ENCODE peak calls at places on chromosomes 16 and 17, in ten cellular contexts. M is H1, W is retina, V is RPMI8226, Z is HEK293T, X is breast epithelium, E is NCI-H1105, K is left ventricle myocardium inferior, D is substantia nigra, A is NCI-H1092 treated with DMSO at 0.1 percent for 48 hours. N is an unnamed sample.

GRCh38 chr16:81723098-81723723 is 55.9 kb upstream of the PLCG2 start:
- DNase-seq in M (no peak), W (peak), V (peak), Z (peak), X (no peak), E (peak), K (no peak), D (peak), A (peak), N (peak)

GRCh38 chr17:27674335-27674734 is 43.3 kb downstream of the LGALS9 start:
- DNase-seq in M (no peak), W (no peak), V (no peak), Z (no peak), X (no peak), E (no peak), K (no peak), D (no peak), A (no peak), N (no peak)

GRCh38 chr16:15055141-15056053 is 477 bp downstream of the NTAN1 start:
- DNase-seq in M (no peak), W (peak), V (peak), Z (no peak), X (no peak), E (peak), K (no peak), D (peak), A (peak), N (no peak)

GRCh38 chr17:79970576-79971068 is 65.0 kb downstream of the TBC1D16 start:
- DNase-seq in M (no peak), W (peak), V (peak), Z (peak), X (no peak), E (no peak), K (peak), D (peak), A (peak), N (no peak)

GRCh38 chr17:43636446-43636845 is 25.3 kb downstream of the MEOX1 start:
- DNase-seq in M (no peak), W (no peak), V (no peak), Z (no peak), X (no peak), E (no peak), K (no peak), D (no peak), A (no peak), N (no peak)

GRCh38 chr17:69314246-69315030 is 12.5 kb downstream of the ABCA5 start:
- DNase-seq in M (no peak), W (no peak), V (no peak), Z (peak), X (no peak), E (no peak), K (no peak), D (no peak), A (peak), N (no peak)

GRCh38 chr17:4947010-4947410 is 1.3 kb downstream of the PFN1 start:
- DNase-seq in M (no peak), W (no peak), V (no peak), Z (no peak), X (no peak), E (no peak), K (no peak), D (no peak), A (no peak), N (no peak)

GRCh38 chr16:62638964-62639861 is 603.0 kb upstream of the CDH8 start:
- DNase-seq in M (no peak), W (no peak), V (peak), Z (no peak), X (no peak), E (no peak), K (no peak), D (no peak), A (no peak), N (no peak)

GRCh38 chr16:9184354-9184690 is 92.9 kb downstream of the HAPSTR1 start:
- DNase-seq in M (no peak), W (no peak), V (no peak), Z (no peak), X (no peak), E (no peak), K (no peak), D (no peak), A (no peak), N (no peak)

GRCh38 chr16:27429330-27429871 is 27.4 kb downstream of the IL21R start:
- DNase-seq in M (no peak), W (no peak), V (no peak), Z (no peak), X (no peak), E (no peak), K (no peak), D (no peak), A (no peak), N (no peak)

GRCh38 chr17:1368588-1368987 is 31.4 kb downstream of the YWHAE start:
- DNase-seq in M (no peak), W (no peak), V (no peak), Z (no peak), X (no peak), E (no peak), K (no peak), D (no peak), A (no peak), N (no peak)

GRCh38 chr16:13148836-13149235 is 247.4 kb downstream of the SHISA9 start:
- DNase-seq in M (no peak), W (no peak), V (no peak), Z (no peak), X (no peak), E (no peak), K (no peak), D (no peak), A (no peak), N (no peak)

GRCh38 chr17:73956169-73956568 is 247.3 kb upstream of the RPL38 start:
- DNase-seq in M (no peak), W (no peak), V (no peak), Z (no peak), X (no peak), E (no peak), K (no peak), D (no peak), A (no peak), N (no peak)

GRCh38 chr17:39744836-39745215 is 7.1 kb downstream of the GRB7 start:
- DNase-seq in M (no peak), W (no peak), V (no peak), Z (no peak), X (no peak), E (no peak), K (no peak), D (no peak), A (no peak), N (no peak)

GRCh38 chr17:78049609-78050008 is 78.9 kb downstream of the TMC6 start:
- DNase-seq in M (no peak), W (no peak), V (no peak), Z (no peak), X (no peak), E (no peak), K (no peak), D (no peak), A (no peak), N (no peak)

GRCh38 chr17:74454197-74455024 is 12.0 kb upstream of the CD300A start:
- DNase-seq in M (no peak), W (peak), V (no peak), Z (no peak), X (no peak), E (no peak), K (peak), D (peak), A (peak), N (no peak)

GRCh38 chr16:85571813-85572619 is 41.1 kb upstream of the GSE1 start:
- DNase-seq in M (no peak), W (no peak), V (peak), Z (no peak), X (no peak), E (no peak), K (no peak), D (no peak), A (no peak), N (no peak)

GRCh38 chr17:50345443-50346312 is at the start of gene XYLT2:
- DNase-seq in M (no peak), W (peak), V (peak), Z (peak), X (peak), E (peak), K (peak), D (peak), A (peak), N (peak)

GRCh38 chr16:25217921-25218320 is 1.2 kb downstream of the AQP8 start:
- DNase-seq in M (no peak), W (no peak), V (peak), Z (no peak), X (no peak), E (no peak), K (no peak), D (no peak), A (no peak), N (no peak)

GRCh38 chr17:8794636-8795035 is 4.5 kb downstream of the MFSD6L start:
- DNase-seq in M (no peak), W (no peak), V (no peak), Z (no peak), X (no peak), E (no peak), K (no peak), D (no peak), A (no peak), N (no peak)

GRCh38 chr17:33642002-33642401 is 348.9 kb upstream of the ASIC2 start:
- DNase-seq in M (no peak), W (no peak), V (peak), Z (no peak), X (no peak), E (no peak), K (no peak), D (no peak), A (no peak), N (no peak)

GRCh38 chr16:73054732-73055481 is 7.0 kb upstream of the ZFHX3 start:
- DNase-seq in M (no peak), W (peak), V (no peak), Z (no peak), X (no peak), E (no peak), K (no peak), D (no peak), A (peak), N (peak)

GRCh38 chr16:12976491-12976890 is 75.1 kb downstream of the SHISA9 start:
- DNase-seq in M (no peak), W (no peak), V (no peak), Z (no peak), X (no peak), E (no peak), K (no peak), D (no peak), A (no peak), N (no peak)

GRCh38 chr17:17928422-17929386 is 43.5 kb downstream of the TOM1L2 start:
- DNase-seq in M (no peak), W (peak), V (no peak), Z (no peak), X (no peak), E (no peak), K (no peak), D (no peak), A (no peak), N (no peak)

GRCh38 chr17:14209215-14209614 is 27.4 kb downstream of the CDRT15 start:
- DNase-seq in M (no peak), W (no peak), V (no peak), Z (no peak), X (no peak), E (no peak), K (no peak), D (no peak), A (no peak), N (no peak)

GRCh38 chr17:77208217-77208808 is 67.5 kb downstream of the SEC14L1 start:
- DNase-seq in M (no peak), W (no peak), V (no peak), Z (peak), X (no peak), E (no peak), K (no peak), D (no peak), A (peak), N (no peak)

GRCh38 chr17:46013502-46014165 is 14.6 kb downstream of the STH start:
- DNase-seq in M (no peak), W (peak), V (no peak), Z (no peak), X (no peak), E (no peak), K (no peak), D (no peak), A (no peak), N (no peak)

GRCh38 chr16:58848662-58849002 is 114.5 kb upstream of the GOT2 start:
- DNase-seq in M (no peak), W (no peak), V (no peak), Z (no peak), X (no peak), E (no peak), K (no peak), D (no peak), A (no peak), N (no peak)

GRCh38 chr16:74731853-74732477 is 31.3 kb upstream of the MLKL start:
- DNase-seq in M (no peak), W (no peak), V (no peak), Z (no peak), X (no peak), E (no peak), K (no peak), D (no peak), A (no peak), N (no peak)